ENCODE peak calls at places on chromosome 10, in four cellular contexts. A, I, B and C are unnamed samples. For H3K36me3, the result is how much of the 10 kb centered on the place peaks cover.

GRCh38 chr10:78337646-78338391 is 304.2 kb downstream of the RPS24 start:
- DNase-seq in A (peak), I (no peak), B (no peak), C (no peak)

GRCh38 chr10:90193240-90193985 is 492.0 kb downstream of the KIF20B start:
- DNase-seq in A (no peak), I (peak), B (no peak), C (no peak)

GRCh38 chr10:114000461-114000860 is 43.2 kb upstream of the ADRB1 start:
- DNase-seq in A (no peak), I (no peak), B (no peak), C (no peak)

GRCh38 chr10:117823980-117824379 is 222.8 kb downstream of the RAB11FIP2 start:
- DNase-seq in A (no peak), I (no peak), B (no peak), C (no peak)

GRCh38 chr10:113650172-113650571 is 13.7 kb downstream of the NRAP start:
- DNase-seq in A (no peak), I (no peak), B (no peak), C (no peak)

GRCh38 chr10:119377431-119377830 is 165.1 kb downstream of the RGS10 start:
- DNase-seq in A (no peak), I (no peak), B (no peak), C (no peak)

GRCh38 chr10:117543245-117543998 is 876 bp downstream of the EMX2 start:
- DNase-seq in A (peak), I (peak), B (no peak), C (no peak)

GRCh38 chr10:66680886-66681285 is 244.9 kb upstream of the LRRTM3 start:
- DNase-seq in A (no peak), I (no peak), B (no peak), C (no peak)

GRCh38 chr10:53013201-53013808 is 240.7 kb upstream of the MBL2 start:
- DNase-seq in A (no peak), I (no peak), B (no peak), C (no peak)

GRCh38 chr10:82742478-82742877 is 867.5 kb downstream of the NRG3 start:
- DNase-seq in A (no peak), I (peak), B (no peak), C (no peak)

GRCh38 chr10:32299354-32299980 is 47.5 kb downstream of the EPC1 start:
- DNase-seq in A (no peak), I (no peak), B (no peak), C (no peak)

GRCh38 chr10:32298066-32298812 is 48.7 kb downstream of the EPC1 start:
- DNase-seq in A (no peak), I (peak), B (no peak), C (no peak)

DNA sequence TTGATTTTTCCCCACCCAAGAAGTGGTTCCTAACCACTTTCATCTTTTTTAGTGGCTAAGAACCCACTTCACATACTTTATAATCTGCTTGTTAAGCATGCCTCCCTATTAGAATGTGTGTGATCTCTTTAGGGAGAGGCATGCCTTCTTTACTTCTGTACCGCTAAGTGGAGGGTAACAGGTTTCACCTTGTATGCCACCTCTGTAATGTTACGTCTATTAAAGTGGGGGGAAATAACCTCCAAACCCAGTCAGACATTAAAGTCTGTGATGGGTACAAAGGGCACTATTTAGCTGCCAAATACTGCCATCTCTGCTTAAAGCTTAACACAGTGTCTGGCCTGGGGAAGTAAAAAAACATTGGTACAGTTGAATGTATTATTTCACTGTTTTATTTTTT is 51.9 kb downstream of the EPC1 start:
- DNase-seq in A (no peak), I (no peak), B (no peak), C (no peak)
- H3K36me3 ChIP-seq in A (under half), I (under half), B (under half), C (under half)

DNA sequence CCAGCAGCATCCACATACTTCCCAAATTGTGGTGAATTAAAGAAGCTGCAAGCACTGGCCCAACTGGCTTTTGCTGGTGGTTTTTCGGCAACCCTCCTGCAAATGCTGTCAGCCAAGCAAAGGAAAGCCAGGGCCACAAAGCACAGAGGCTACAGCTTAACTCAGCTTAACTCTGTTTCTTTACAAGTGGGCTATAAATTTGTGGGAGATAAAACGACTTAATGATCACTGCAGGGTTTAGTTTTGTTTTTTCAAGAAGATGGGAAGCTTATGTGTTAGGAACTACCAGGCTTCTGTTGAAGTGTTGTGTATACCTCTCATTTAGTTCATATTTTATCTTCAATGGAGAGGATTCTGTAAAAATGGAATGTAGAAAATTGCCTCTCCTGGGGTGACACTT is 110.6 kb downstream of the TACC2 start:
- DNase-seq in A (no peak), I (no peak), B (no peak), C (no peak)
- H3K27ac ChIP-seq in A (no peak), I (no peak), B (peak), C (no peak)

DNA sequence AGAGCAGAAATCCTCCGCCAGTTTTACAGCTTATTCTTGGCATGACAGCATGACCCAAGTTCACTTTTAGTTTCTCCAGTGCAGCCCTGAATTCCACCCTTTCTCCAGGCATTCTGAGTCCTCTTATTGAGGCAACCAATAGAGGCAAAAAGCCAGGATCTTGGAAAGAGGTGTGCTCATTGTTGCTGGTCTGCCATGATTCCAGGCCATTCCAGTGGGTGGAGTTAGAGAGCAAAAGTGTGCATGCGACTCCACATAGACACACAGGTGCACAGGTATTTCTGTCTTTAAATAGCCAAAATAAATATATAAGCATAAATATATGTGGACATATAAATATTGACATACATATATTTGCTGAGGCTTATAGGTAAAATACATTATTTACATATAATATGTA is 224.7 kb upstream of the ADARB2 start:
- DNase-seq in A (no peak), I (no peak), B (no peak), C (no peak)
- TF ChIP-seq CTCF in A (no peak), I (no peak), B (no peak), C (no peak)

GRCh38 chr10:6114758-6115410 is 26.1 kb downstream of the RBM17 start:
- DNase-seq in A (no peak), I (peak), B (no peak), C (peak)
- H3K36me3 ChIP-seq in A (half or more), I (under half), B (under half), C (half or more)